ENCODE peak calls at places on chromosomes 16 and 17, in eight cellular contexts. One of them, this sample, is unnamed.

GRCh38 chr17:18258356-18259038 is at the start of gene FLII:
- DNase-seq in CD8-positive, alpha-beta memory T cell: peak; percentile 51
- DNase-seq in heart right ventricle: peak; percentile 44
- DNase-seq in adrenal gland: no peak
- DNase-seq in A673: peak; percentile 45
- DNase-seq in mucosa of descending colon: peak; percentile 76
- DNase-seq in psoas muscle: no peak
- DNase-seq in right cardiac atrium: peak; percentile 83
- DNase-seq in this sample: peak; percentile 72

GRCh38 chr17:74770498-74771318 is 5.4 kb downstream of the NAT9 start:
- DNase-seq in psoas muscle: peak; percentile 81
- DNase-seq in right cardiac atrium: peak; percentile 84
- DNase-seq in mucosa of descending colon: peak; percentile 79
- DNase-seq in CD8-positive, alpha-beta memory T cell: peak; percentile 65
- DNase-seq in heart right ventricle: peak; percentile 56
- DNase-seq in adrenal gland: peak; percentile 89
- DNase-seq in A673: no peak
- DNase-seq in this sample: peak; percentile 77

GRCh38 chr16:4783251-4783950 is 4.7 kb downstream of the SEPTIN12 start:
- DNase-seq in right cardiac atrium: no peak
- DNase-seq in heart right ventricle: no peak
- DNase-seq in adrenal gland: no peak
- DNase-seq in psoas muscle: no peak
- DNase-seq in CD8-positive, alpha-beta memory T cell: no peak
- DNase-seq in A673: no peak
- DNase-seq in mucosa of descending colon: no peak
- DNase-seq in this sample: no peak

GRCh38 chr17:66200685-66201092 is 8.8 kb upstream of the CEP112 start:
- DNase-seq in psoas muscle: no peak
- DNase-seq in heart right ventricle: peak; percentile 29
- DNase-seq in right cardiac atrium: peak; percentile 64
- DNase-seq in adrenal gland: peak; percentile 69
- DNase-seq in mucosa of descending colon: no peak
- DNase-seq in CD8-positive, alpha-beta memory T cell: no peak
- DNase-seq in A673: peak; percentile 90
- DNase-seq in this sample: peak; percentile 73

GRCh38 chr16:19179890-19180490 is 11.9 kb downstream of the SYT17 start:
- DNase-seq in mucosa of descending colon: peak; percentile 66
- DNase-seq in adrenal gland: peak; percentile 80
- DNase-seq in right cardiac atrium: peak; percentile 85
- DNase-seq in heart right ventricle: peak; percentile 55
- DNase-seq in A673: peak; percentile 84
- DNase-seq in CD8-positive, alpha-beta memory T cell: peak; percentile 9
- DNase-seq in psoas muscle: peak; percentile 82
- DNase-seq in this sample: peak; percentile 61

GRCh38 chr17:3282901-3283300 is 15.3 kb downstream of the OR3A1 start:
- DNase-seq in psoas muscle: no peak
- DNase-seq in right cardiac atrium: no peak
- DNase-seq in CD8-positive, alpha-beta memory T cell: no peak
- DNase-seq in adrenal gland: no peak
- DNase-seq in A673: no peak
- DNase-seq in heart right ventricle: no peak
- DNase-seq in mucosa of descending colon: no peak
- DNase-seq in this sample: no peak

GRCh38 chr16:74749291-74750055 is 25.1 kb downstream of the FA2H start:
- DNase-seq in CD8-positive, alpha-beta memory T cell: no peak
- DNase-seq in mucosa of descending colon: no peak
- DNase-seq in adrenal gland: no peak
- DNase-seq in right cardiac atrium: no peak
- DNase-seq in psoas muscle: no peak
- DNase-seq in A673: no peak
- DNase-seq in heart right ventricle: no peak
- DNase-seq in this sample: peak; percentile 29

GRCh38 chr16:67372664-67373063 is 20.6 kb downstream of the TPPP3 start:
- DNase-seq in right cardiac atrium: no peak
- DNase-seq in CD8-positive, alpha-beta memory T cell: no peak
- DNase-seq in heart right ventricle: peak; percentile 16
- DNase-seq in mucosa of descending colon: no peak
- DNase-seq in psoas muscle: no peak
- DNase-seq in adrenal gland: no peak
- DNase-seq in A673: peak; percentile 34
- DNase-seq in this sample: no peak

GRCh38 chr16:57798953-57799618 is 3.2 kb downstream of the KIFC3 start:
- DNase-seq in mucosa of descending colon: peak; percentile 19
- DNase-seq in heart right ventricle: no peak
- DNase-seq in CD8-positive, alpha-beta memory T cell: no peak
- DNase-seq in right cardiac atrium: no peak
- DNase-seq in adrenal gland: no peak
- DNase-seq in psoas muscle: no peak
- DNase-seq in A673: no peak
- DNase-seq in this sample: no peak

GRCh38 chr16:57799619-57800212 is 2.6 kb downstream of the KIFC3 start:
- DNase-seq in right cardiac atrium: no peak
- DNase-seq in mucosa of descending colon: peak; percentile 21
- DNase-seq in heart right ventricle: no peak
- DNase-seq in A673: peak; percentile 58
- DNase-seq in CD8-positive, alpha-beta memory T cell: no peak
- DNase-seq in adrenal gland: no peak
- DNase-seq in psoas muscle: no peak
- DNase-seq in this sample: peak; percentile 63

GRCh38 chr16:57801856-57802634 is at the start of gene KIFC3:
- DNase-seq in CD8-positive, alpha-beta memory T cell: peak; percentile 69
- DNase-seq in psoas muscle: peak; percentile 90
- DNase-seq in A673: peak; percentile 92
- DNase-seq in heart right ventricle: peak; percentile 91
- DNase-seq in adrenal gland: peak; percentile 91
- DNase-seq in right cardiac atrium: peak; percentile 97
- DNase-seq in mucosa of descending colon: peak; percentile 87
- DNase-seq in this sample: peak; percentile 78

GRCh38 chr16:57801098-57801855 is 1.0 kb downstream of the KIFC3 start:
- DNase-seq in right cardiac atrium: peak; percentile 51
- DNase-seq in mucosa of descending colon: peak; percentile 16
- DNase-seq in A673: no peak
- DNase-seq in CD8-positive, alpha-beta memory T cell: no peak
- DNase-seq in psoas muscle: peak; percentile 18
- DNase-seq in adrenal gland: no peak
- DNase-seq in heart right ventricle: no peak
- DNase-seq in this sample: peak; percentile 83

GRCh38 chr16:57800213-57801097 is 1.8 kb downstream of the KIFC3 start:
- DNase-seq in right cardiac atrium: peak; percentile 65
- DNase-seq in psoas muscle: no peak
- DNase-seq in adrenal gland: no peak
- DNase-seq in CD8-positive, alpha-beta memory T cell: no peak
- DNase-seq in heart right ventricle: no peak
- DNase-seq in A673: no peak
- DNase-seq in mucosa of descending colon: peak; percentile 46
- DNase-seq in this sample: peak; percentile 62
- H3K4me1 ChIP-seq in right cardiac atrium: peaks cover 20% of the 10 kb centered on the region
- H3K4me1 ChIP-seq in psoas muscle: peaks cover 65% of the 10 kb centered on the region
- H3K4me1 ChIP-seq in adrenal gland: peaks cover 14% of the 10 kb centered on the region
- H3K4me1 ChIP-seq in CD8-positive, alpha-beta memory T cell: peaks cover 22% of the 10 kb centered on the region
- H3K4me1 ChIP-seq in heart right ventricle: peaks cover 52% of the 10 kb centered on the region
- H3K4me1 ChIP-seq in A673: peaks cover 66% of the 10 kb centered on the region
- H3K4me1 ChIP-seq in mucosa of descending colon: peaks cover 38% of the 10 kb centered on the region
- H3K4me1 ChIP-seq in this sample: peaks cover 41% of the 10 kb centered on the region

GRCh38 chr17:10161392-10161791 is 37.0 kb downstream of the GAS7 start:
- DNase-seq in mucosa of descending colon: no peak
- DNase-seq in psoas muscle: no peak
- DNase-seq in A673: no peak
- DNase-seq in heart right ventricle: no peak
- DNase-seq in CD8-positive, alpha-beta memory T cell: no peak
- DNase-seq in adrenal gland: no peak
- DNase-seq in right cardiac atrium: no peak
- DNase-seq in this sample: no peak

GRCh38 chr17:10155334-10156081 is 42.9 kb downstream of the GAS7 start:
- DNase-seq in CD8-positive, alpha-beta memory T cell: no peak
- DNase-seq in mucosa of descending colon: no peak
- DNase-seq in psoas muscle: no peak
- DNase-seq in right cardiac atrium: no peak
- DNase-seq in adrenal gland: no peak
- DNase-seq in heart right ventricle: peak; percentile 50
- DNase-seq in A673: no peak
- DNase-seq in this sample: no peak

GRCh38 chr17:10151667-10152496 is 46.5 kb downstream of the GAS7 start:
- DNase-seq in right cardiac atrium: no peak
- DNase-seq in psoas muscle: no peak
- DNase-seq in CD8-positive, alpha-beta memory T cell: no peak
- DNase-seq in A673: no peak
- DNase-seq in mucosa of descending colon: no peak
- DNase-seq in heart right ventricle: peak; percentile 35
- DNase-seq in adrenal gland: peak; percentile 61
- DNase-seq in this sample: peak; percentile 54

GRCh38 chr17:10156082-10156445 is 42.3 kb downstream of the GAS7 start:
- DNase-seq in heart right ventricle: no peak
- DNase-seq in A673: no peak
- DNase-seq in right cardiac atrium: no peak
- DNase-seq in mucosa of descending colon: no peak
- DNase-seq in adrenal gland: no peak
- DNase-seq in psoas muscle: no peak
- DNase-seq in CD8-positive, alpha-beta memory T cell: no peak
- DNase-seq in this sample: no peak

GRCh38 chr17:10156579-10157488 is 41.6 kb downstream of the GAS7 start:
- DNase-seq in mucosa of descending colon: peak; percentile 66
- DNase-seq in heart right ventricle: peak; percentile 49
- DNase-seq in psoas muscle: peak; percentile 70
- DNase-seq in adrenal gland: peak; percentile 75
- DNase-seq in right cardiac atrium: peak; percentile 60
- DNase-seq in A673: no peak
- DNase-seq in CD8-positive, alpha-beta memory T cell: peak; percentile 23
- DNase-seq in this sample: no peak
- H3K4me1 ChIP-seq in mucosa of descending colon: no peaks in the 10 kb centered on the region
- H3K4me1 ChIP-seq in heart right ventricle: no peaks in the 10 kb centered on the region
- H3K4me1 ChIP-seq in psoas muscle: no peaks in the 10 kb centered on the region
- H3K4me1 ChIP-seq in adrenal gland: no peaks in the 10 kb centered on the region
- H3K4me1 ChIP-seq in right cardiac atrium: no peaks in the 10 kb centered on the region
- H3K4me1 ChIP-seq in A673: no peaks in the 10 kb centered on the region
- H3K4me1 ChIP-seq in CD8-positive, alpha-beta memory T cell: peaks cover 12% of the 10 kb centered on the region
- H3K4me1 ChIP-seq in this sample: peaks cover 8% of the 10 kb centered on the region

GRCh38 chr17:57519800-57520199 is 225.3 kb downstream of the CCDC182 start:
- DNase-seq in mucosa of descending colon: no peak
- DNase-seq in adrenal gland: no peak
- DNase-seq in heart right ventricle: no peak
- DNase-seq in psoas muscle: no peak
- DNase-seq in A673: no peak
- DNase-seq in CD8-positive, alpha-beta memory T cell: no peak
- DNase-seq in right cardiac atrium: no peak
- DNase-seq in this sample: no peak
- H3K4me1 ChIP-seq in mucosa of descending colon: no peaks in the 10 kb centered on the region
- H3K4me1 ChIP-seq in adrenal gland: peaks cover 10% of the 10 kb centered on the region
- H3K4me1 ChIP-seq in heart right ventricle: peaks cover 29% of the 10 kb centered on the region
- H3K4me1 ChIP-seq in psoas muscle: peaks cover 38% of the 10 kb centered on the region
- H3K4me1 ChIP-seq in A673: peaks cover 44% of the 10 kb centered on the region
- H3K4me1 ChIP-seq in CD8-positive, alpha-beta memory T cell: no peaks in the 10 kb centered on the region
- H3K4me1 ChIP-seq in right cardiac atrium: peaks cover 21% of the 10 kb centered on the region
- H3K4me1 ChIP-seq in this sample: peaks cover 5% of the 10 kb centered on the region

DNA sequence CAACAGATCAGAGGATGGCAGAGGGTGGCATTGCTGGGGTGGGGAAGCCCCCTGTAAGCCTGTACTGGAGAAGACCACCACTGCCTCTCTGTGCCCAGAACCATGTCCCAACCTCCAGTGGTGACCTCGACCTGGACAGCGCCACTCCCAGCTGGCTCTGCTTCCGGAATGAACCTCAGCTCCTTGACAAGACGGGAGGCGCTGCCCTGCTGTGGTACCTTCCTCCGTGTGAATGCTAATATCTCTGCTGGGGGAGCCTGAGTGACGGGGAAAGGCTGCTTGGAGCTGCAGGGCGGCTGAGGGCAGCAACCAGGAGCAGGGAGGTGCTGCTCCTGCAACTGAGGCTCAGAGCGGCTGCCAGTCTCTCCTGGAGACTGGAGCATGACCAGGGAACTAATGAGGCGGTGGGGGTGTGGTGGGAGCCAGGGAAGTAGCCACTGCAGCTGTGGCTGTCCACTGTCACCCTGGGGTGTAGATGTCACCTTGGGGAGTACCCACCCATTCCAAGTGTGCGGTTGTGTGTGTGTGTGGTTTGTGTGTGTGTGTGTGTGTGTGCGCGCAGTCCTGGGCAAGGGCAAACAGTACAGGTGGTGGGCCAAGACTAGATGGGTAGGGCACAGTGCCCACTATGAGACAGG is 6.2 kb downstream of the PRCD start:
- DNase-seq in right cardiac atrium: peak; percentile 54
- DNase-seq in adrenal gland: no peak
- DNase-seq in mucosa of descending colon: no peak
- DNase-seq in CD8-positive, alpha-beta memory T cell: no peak
- DNase-seq in psoas muscle: no peak
- DNase-seq in A673: no peak
- DNase-seq in heart right ventricle: no peak
- DNase-seq in this sample: no peak
- H3K4me1 ChIP-seq in right cardiac atrium: peaks cover 32% of the 10 kb centered on the region
- H3K4me1 ChIP-seq in adrenal gland: peaks cover 32% of the 10 kb centered on the region
- H3K4me1 ChIP-seq in mucosa of descending colon: peaks cover 8% of the 10 kb centered on the region
- H3K4me1 ChIP-seq in CD8-positive, alpha-beta memory T cell: peaks cover 7% of the 10 kb centered on the region
- H3K4me1 ChIP-seq in psoas muscle: peaks cover 45% of the 10 kb centered on the region
- H3K4me1 ChIP-seq in A673: peaks cover 37% of the 10 kb centered on the region
- H3K4me1 ChIP-seq in heart right ventricle: peaks cover 49% of the 10 kb centered on the region
- H3K4me1 ChIP-seq in this sample: peaks cover 16% of the 10 kb centered on the region

GRCh38 chr17:50208611-50209061 is 7.2 kb upstream of the COL1A1 start:
- DNase-seq in mucosa of descending colon: no peak
- DNase-seq in right cardiac atrium: no peak
- DNase-seq in psoas muscle: no peak
- DNase-seq in heart right ventricle: no peak
- DNase-seq in adrenal gland: no peak
- DNase-seq in CD8-positive, alpha-beta memory T cell: no peak
- DNase-seq in A673: no peak
- DNase-seq in this sample: peak; percentile 65
- H3K4me1 ChIP-seq in mucosa of descending colon: no peaks in the 10 kb centered on the region
- H3K4me1 ChIP-seq in right cardiac atrium: peaks cover 2% of the 10 kb centered on the region
- H3K4me1 ChIP-seq in psoas muscle: peaks cover 4% of the 10 kb centered on the region
- H3K4me1 ChIP-seq in heart right ventricle: peaks cover 9% of the 10 kb centered on the region
- H3K4me1 ChIP-seq in adrenal gland: no peaks in the 10 kb centered on the region
- H3K4me1 ChIP-seq in CD8-positive, alpha-beta memory T cell: peaks cover 7% of the 10 kb centered on the region
- H3K4me1 ChIP-seq in A673: peaks cover 23% of the 10 kb centered on the region
- H3K4me1 ChIP-seq in this sample: peaks cover 25% of the 10 kb centered on the region

GRCh38 chr17:8948462-8948861 is 17.0 kb downstream of the PIK3R5 start:
- DNase-seq in mucosa of descending colon: no peak
- DNase-seq in heart right ventricle: no peak
- DNase-seq in right cardiac atrium: no peak
- DNase-seq in CD8-positive, alpha-beta memory T cell: no peak
- DNase-seq in psoas muscle: no peak
- DNase-seq in A673: no peak
- DNase-seq in adrenal gland: no peak
- DNase-seq in this sample: no peak
- H3K4me1 ChIP-seq in mucosa of descending colon: no peaks in the 10 kb centered on the region
- H3K4me1 ChIP-seq in heart right ventricle: no peaks in the 10 kb centered on the region
- H3K4me1 ChIP-seq in right cardiac atrium: no peaks in the 10 kb centered on the region
- H3K4me1 ChIP-seq in CD8-positive, alpha-beta memory T cell: peaks cover 73% of the 10 kb centered on the region
- H3K4me1 ChIP-seq in psoas muscle: no peaks in the 10 kb centered on the region
- H3K4me1 ChIP-seq in A673: no peaks in the 10 kb centered on the region
- H3K4me1 ChIP-seq in adrenal gland: no peaks in the 10 kb centered on the region
- H3K4me1 ChIP-seq in this sample: no peaks in the 10 kb centered on the region